ENCODE peak calls at places on chromosomes 11 and 22, in four cellular contexts. W is GM12878, A is K562, C is SK-N-SH. Z is an unnamed sample.

GRCh38 chr11:77084581-77085191 is 17.9 kb downstream of the CAPN5 start:
- DNase-seq in A (no peak), W (no peak), C (no peak), Z (no peak)

GRCh38 chr11:15627560-15627959 is 512.8 kb downstream of the INSC start:
- DNase-seq in A (no peak), C (no peak), W (no peak), Z (no peak)

GRCh38 chr11:2210366-2211112 is 38.9 kb upstream of the TH start:
- DNase-seq in C (no peak), A (no peak), W (no peak), Z (no peak)

GRCh38 chr11:124983674-124984511 is 29.9 kb downstream of the CCDC15 start:
- DNase-seq in C (peak; percentile 5), A (no peak), W (no peak), Z (no peak)

GRCh38 chr11:14417186-14417585 is 58.2 kb upstream of the RRAS2 start:
- DNase-seq in W (no peak), C (no peak), A (no peak), Z (no peak)

GRCh38 chr22:48350456-48350855 is 1477.2 kb downstream of the BRD1 start:
- DNase-seq in A (no peak), W (no peak), C (no peak), Z (no peak)

GRCh38 chr11:46914363-46914762 is 4.0 kb downstream of the LRP4 start:
- DNase-seq in A (no peak), W (no peak), C (no peak), Z (no peak)

GRCh38 chr11:123245567-123245966 is 50.5 kb upstream of the CLMP start:
- DNase-seq in W (no peak), A (no peak), C (no peak), Z (no peak)

GRCh38 chr11:72238040-72238450 is 5.9 kb downstream of the PHOX2A start:
- DNase-seq in A (peak; percentile 64), W (no peak), C (peak; percentile 87), Z (peak; percentile 94)

GRCh38 chr11:65204646-65205601 is 23.2 kb downstream of the CAPN1 start:
- DNase-seq in C (peak; percentile 92), W (no peak), A (peak; percentile 68), Z (peak; percentile 88)

GRCh38 chr11:66467756-66468155 is 1.1 kb downstream of the PELI3 start:
- DNase-seq in W (no peak), C (peak; percentile 54), A (no peak), Z (no peak)

GRCh38 chr22:43100223-43100622 is 10.3 kb upstream of the BIK start:
- DNase-seq in C (no peak), W (no peak), A (peak; percentile 43), Z (no peak)

GRCh38 chr11:27392278-27392677 is 29.3 kb upstream of the CCDC34 start:
- DNase-seq in A (no peak), W (no peak), C (no peak), Z (no peak)

GRCh38 chr11:19723572-19724342 is 11.1 kb downstream of the NAV2 start:
- DNase-seq in C (peak; percentile 85), W (no peak), A (no peak), Z (no peak)

DNA sequence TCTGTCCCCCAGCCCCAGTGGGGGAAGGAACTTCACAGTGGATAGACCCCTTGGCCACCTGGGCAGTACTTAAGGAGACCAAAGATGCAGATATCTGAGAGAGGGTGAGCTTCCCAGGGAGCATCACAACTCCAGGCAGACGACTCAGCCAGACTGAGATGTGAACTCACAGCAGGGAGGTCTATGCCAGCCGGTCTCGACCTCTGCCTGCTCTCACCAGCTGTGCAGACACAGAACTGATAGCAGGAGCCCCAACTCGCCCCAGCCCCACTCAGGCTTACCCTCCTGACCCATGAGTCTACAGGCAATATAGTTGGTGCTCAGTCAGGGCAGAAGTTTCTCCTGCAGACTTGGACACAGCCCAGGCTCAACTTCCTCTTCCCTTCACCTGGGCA is 29.7 kb upstream of the ACCSL start:
- DNase-seq in C (no peak), W (no peak), A (no peak), Z (no peak)
- TF ChIP-seq USF1 in C (no peak), W (no peak), A (no peak), Z (no peak)

DNA sequence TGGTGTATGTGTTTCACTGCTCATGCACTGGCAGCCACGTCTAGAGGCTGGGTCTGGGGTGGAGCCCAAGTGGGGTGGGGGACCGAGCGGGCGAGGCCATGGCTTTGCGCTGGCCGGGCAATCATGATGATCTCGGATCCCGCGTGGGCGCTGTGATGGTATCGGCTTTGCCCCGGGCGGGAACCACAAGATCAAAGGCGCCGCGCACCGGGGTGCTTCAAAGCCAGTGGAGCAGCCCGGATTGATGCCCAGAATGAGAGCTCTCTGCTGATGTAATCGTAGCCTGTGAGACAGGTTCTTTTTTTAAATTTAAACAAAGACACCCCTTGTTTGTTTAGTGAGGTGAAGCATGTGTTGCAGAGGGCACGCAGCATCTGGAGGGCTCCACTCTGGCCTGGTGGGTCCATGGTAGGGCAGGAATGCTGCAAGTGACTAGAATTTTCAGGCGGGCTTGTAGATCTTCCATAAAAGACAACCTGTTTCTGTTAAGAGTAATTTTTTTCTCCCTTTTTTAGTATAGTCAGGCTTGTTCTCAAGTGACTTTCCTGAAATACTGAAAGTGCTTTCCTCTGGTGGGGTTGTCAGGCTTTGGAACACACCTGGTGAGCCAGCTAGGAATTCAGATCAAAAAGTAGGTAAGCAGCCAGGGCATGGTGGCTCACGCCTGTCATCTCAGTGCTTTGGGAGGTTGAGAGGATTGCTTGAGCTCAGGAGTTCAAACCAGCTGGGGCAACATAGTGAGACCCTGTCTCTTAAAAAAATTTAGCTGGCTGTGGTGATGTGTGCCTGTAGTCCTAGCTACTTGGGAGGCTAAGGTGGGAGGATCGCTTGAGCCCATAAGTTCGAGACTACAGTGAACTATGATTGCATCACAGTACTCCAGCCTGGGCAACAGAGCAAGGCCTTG is 40.7 kb downstream of the ZNRF3 start:
- DNase-seq in A (no peak), C (peak; percentile 80), W (no peak), Z (no peak)
- TF ChIP-seq USF1 in A (no peak), C (no peak), W (no peak), Z (no peak)

GRCh38 chr22:37633693-37634504 is 5.6 kb upstream of the SH3BP1 start:
- DNase-seq in A (peak; percentile 89), C (peak; percentile 91), W (peak; percentile 60), Z (peak; percentile 68)

GRCh38 chr22:37634505-37635002 is 4.9 kb upstream of the SH3BP1 start:
- DNase-seq in A (peak; percentile 57), C (peak; percentile 68), W (no peak), Z (no peak)

GRCh38 chr22:37631448-37632173 is 7.9 kb upstream of the SH3BP1 start:
- DNase-seq in A (no peak), W (no peak), C (no peak), Z (no peak)

GRCh38 chr22:37632174-37633081 is 7.0 kb upstream of the SH3BP1 start:
- DNase-seq in W (no peak), C (no peak), A (no peak), Z (no peak)

GRCh38 chr22:37633082-37633692 is 6.3 kb upstream of the SH3BP1 start:
- DNase-seq in A (no peak), W (peak; percentile 74), C (no peak), Z (no peak)
- TF ChIP-seq USF1 in A (no peak), W (no peak), C (no peak), Z (no peak)

DNA sequence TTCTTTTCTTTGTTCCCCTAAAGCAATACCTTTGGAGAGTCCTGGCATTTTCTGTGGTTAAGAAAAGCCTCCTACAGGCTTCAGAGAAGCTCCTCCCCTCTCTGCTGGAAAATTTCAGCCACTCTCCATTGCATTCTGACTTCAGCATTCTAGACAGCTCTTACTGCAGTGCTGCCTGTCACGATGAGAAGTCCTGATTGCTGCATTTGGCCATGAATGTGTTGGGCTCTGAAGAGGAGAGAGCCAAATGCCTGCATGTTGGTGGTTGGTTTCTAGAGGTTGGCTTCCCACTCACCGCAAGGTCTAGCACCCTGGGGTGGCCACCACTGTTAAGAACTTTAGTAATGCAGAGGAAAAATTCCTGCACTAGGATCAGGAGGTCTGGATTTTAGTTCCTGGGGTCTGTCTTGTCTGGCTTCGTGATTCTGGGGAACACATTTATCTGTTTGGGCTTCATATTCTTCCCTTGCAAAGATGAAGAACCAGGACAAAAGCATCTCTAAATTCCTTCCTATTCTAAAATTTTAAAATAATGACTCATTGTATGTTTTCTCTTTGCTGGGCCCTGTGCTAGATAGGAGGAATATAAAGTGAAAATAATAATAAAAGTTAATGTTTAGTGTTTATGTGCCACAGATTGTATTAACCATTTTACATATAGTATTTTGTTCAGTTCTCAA is 38.1 kb downstream of the COA4 start:
- DNase-seq in C (no peak), W (no peak), A (no peak), Z (no peak)
- TF ChIP-seq USF1 in C (no peak), W (no peak), A (no peak), Z (no peak)

GRCh38 chr11:118418770-118419169 is 17.4 kb downstream of the ATP5MG start:
- DNase-seq in A (no peak), W (no peak), C (no peak), Z (no peak)

GRCh38 chr11:118417801-118418200 is 16.4 kb downstream of the ATP5MG start:
- DNase-seq in C (no peak), W (no peak), A (no peak), Z (no peak)

GRCh38 chr11:118412921-118413320 is 11.5 kb downstream of the ATP5MG start:
- DNase-seq in A (no peak), W (no peak), C (no peak), Z (no peak)

GRCh38 chr11:118415051-118415738 is 13.8 kb downstream of the ATP5MG start:
- DNase-seq in W (no peak), C (no peak), A (peak; percentile 59), Z (no peak)

DNA sequence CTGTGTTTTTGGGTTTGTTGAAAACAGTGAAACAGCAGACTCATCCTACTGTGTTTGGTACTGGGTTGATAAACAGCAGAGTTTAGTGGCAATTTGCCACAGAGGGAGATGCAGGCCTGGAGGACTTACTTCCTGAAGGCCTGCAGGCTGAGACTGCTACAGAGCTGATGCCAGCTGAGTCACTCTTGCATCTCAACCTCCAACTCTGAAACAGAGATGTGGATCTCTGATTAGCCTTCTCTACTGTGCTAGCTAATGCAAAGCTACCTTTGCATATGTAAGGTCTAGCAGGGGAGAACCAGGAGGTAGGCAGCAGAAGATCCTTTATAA is 14.3 kb downstream of the ATP5MG start:
- DNase-seq in W (no peak), C (peak; percentile 68), A (peak; percentile 94), Z (peak; percentile 46)
- TF ChIP-seq USF1 in W (no peak), C (no peak), A (no peak), Z (no peak)

GRCh38 chr22:20858615-20859416 is at the start of the genes PI4KA and SNAP29:
- DNase-seq in C (peak; percentile 100), W (peak; percentile 90), A (peak; percentile 100), Z (peak; percentile 98)

GRCh38 chr22:20857247-20857643 is 1.4 kb downstream of the PI4KA start:
- DNase-seq in A (peak; percentile 93), W (no peak), C (no peak), Z (no peak)

GRCh38 chr22:20862540-20862939 is 3.7 kb downstream of the SNAP29 start:
- DNase-seq in A (no peak), W (no peak), C (no peak), Z (no peak)

GRCh38 chr22:20859615-20860014 is 808 bp downstream of the SNAP29 start:
- DNase-seq in A (peak; percentile 68), C (no peak), W (no peak), Z (no peak)

GRCh38 chr22:20857838-20858614 is 585 bp downstream of the PI4KA start:
- DNase-seq in W (peak; percentile 27), A (peak; percentile 99), C (peak; percentile 95), Z (peak; percentile 95)
- TF ChIP-seq USF1 in W (no peak), A (no peak), C (no peak), Z (no peak)